ENCODE peak calls at places on chromosomes 13 and 19, in eight cellular contexts. N is cerebellar cortex; O is GM04504; Y is stimulated activated CD8-positive, alpha-beta memory T cell treated with anti-CD3 and anti-CD28 coated beads, Interleukin-4, amount 100 ng/mL, for 24 hours; Z is CD8-positive, alpha-beta memory T cell; C is islet precursor cell; W is RPMI7951; V is A549. I is an unnamed sample.

GRCh38 chr13:42477588-42478190 is 96.3 kb upstream of the TNFSF11 start:
- DNase-seq in N (no peak), O (no peak), Y (no peak), Z (no peak), C (no peak), W (peak), V (no peak), I (no peak)

GRCh38 chr19:49442354-49442753 is 1.0 kb upstream of the SLC17A7 start:
- DNase-seq in N (peak), O (no peak), Y (no peak), Z (no peak), C (no peak), W (peak), V (peak), I (peak)

GRCh38 chr19:1657632-1658445 is 5.4 kb upstream of the TCF3 start:
- DNase-seq in N (no peak), O (no peak), Y (no peak), Z (no peak), C (no peak), W (no peak), V (no peak), I (no peak)

GRCh38 chr13:68232351-68233130 is 1002.4 kb upstream of the PCDH9 start:
- DNase-seq in N (no peak), O (no peak), Y (no peak), Z (no peak), C (no peak), W (no peak), V (no peak), I (no peak)

GRCh38 chr19:54518844-54519243 is 16.2 kb downstream of the LAIR2 start:
- DNase-seq in N (no peak), O (no peak), Y (no peak), Z (no peak), C (no peak), W (peak), V (no peak), I (no peak)

GRCh38 chr19:31616031-31616430 is 266.8 kb upstream of the TSHZ3 start:
- DNase-seq in N (no peak), O (no peak), Y (no peak), Z (no peak), C (no peak), W (no peak), V (no peak), I (no peak)

GRCh38 chr19:42023121-42023942 is 29.3 kb upstream of the ATP1A3 start:
- DNase-seq in N (peak), O (no peak), Y (no peak), Z (no peak), C (peak), W (peak), V (peak), I (peak)

GRCh38 chr13:111590796-111591195 is 270.4 kb downstream of the TEX29 start:
- DNase-seq in N (no peak), O (no peak), Y (no peak), Z (no peak), C (no peak), W (no peak), V (no peak), I (no peak)

GRCh38 chr19:52397310-52398090 is at the start of gene ZNF528:
- DNase-seq in N (peak), O (peak), Y (peak), Z (peak), C (peak), W (peak), V (peak), I (peak)

GRCh38 chr19:55111238-55111831 is 6.1 kb downstream of the PPP1R12C start:
- DNase-seq in N (no peak), O (no peak), Y (no peak), Z (no peak), C (no peak), W (no peak), V (no peak), I (no peak)

GRCh38 chr19:55156202-55157063 is 1.1 kb downstream of the TNNI3 start:
- DNase-seq in N (peak), O (peak), Y (no peak), Z (peak), C (peak), W (peak), V (peak), I (peak)

GRCh38 chr13:110455941-110456340 is 105.6 kb downstream of the RAB20 start:
- DNase-seq in N (peak), O (peak), Y (peak), Z (peak), C (peak), W (peak), V (peak), I (peak)

GRCh38 chr13:45143346-45143751 is 23.0 kb downstream of the GTF2F2 start:
- DNase-seq in N (no peak), O (no peak), Y (no peak), Z (no peak), C (peak), W (no peak), V (no peak), I (no peak)

GRCh38 chr19:53977991-53978731 is 13.3 kb upstream of the CACNG6 start:
- DNase-seq in N (peak), O (peak), Y (no peak), Z (no peak), C (peak), W (peak), V (peak), I (peak)

GRCh38 chr13:49248433-49249002 is 793 bp downstream of the CDADC1 start:
- DNase-seq in N (peak), O (no peak), Y (no peak), Z (no peak), C (no peak), W (peak), V (no peak), I (no peak)

I was measured in G401.